ENCODE peak calls at places on chromosomes 11 and 22, in five cellular contexts. I, Q, O, Z and L are unnamed samples.

GRCh38 chr11:79228417-79228755 is 212.4 kb downstream of the TENM4 start:
- DNase-seq in I (no peak), Q (no peak), O (no peak), Z (no peak), L (no peak)

GRCh38 chr11:2593393-2593950 is 106.3 kb downstream of the KCNQ1OT1 start:
- DNase-seq in I (no peak), Q (no peak), O (peak), Z (no peak), L (no peak)

GRCh38 chr11:107203656-107204055 is 185.4 kb upstream of the GUCY1A2 start:
- DNase-seq in I (no peak), Q (no peak), O (no peak), Z (no peak), L (no peak)

GRCh38 chr11:133903056-133903455 is 53.7 kb downstream of the IGSF9B start:
- DNase-seq in I (no peak), Q (no peak), O (no peak), Z (no peak), L (peak)

GRCh38 chr22:49330421-49331222 is 497.1 kb downstream of the BRD1 start:
- DNase-seq in I (no peak), Q (no peak), O (peak), Z (no peak), L (no peak)

GRCh38 chr11:37916331-37916730 is 1318.3 kb upstream of the RAG2 start:
- DNase-seq in I (no peak), Q (no peak), O (no peak), Z (no peak), L (no peak)

GRCh38 chr11:31133064-31133463 is 236.5 kb downstream of the DCDC1 start:
- DNase-seq in I (no peak), Q (no peak), O (no peak), Z (no peak), L (no peak)

GRCh38 chr11:77118971-77119370 is 9.1 kb upstream of the MYO7A start:
- DNase-seq in I (no peak), Q (no peak), O (no peak), Z (no peak), L (no peak)

GRCh38 chr11:47270331-47271271 is 668 bp downstream of the MADD start:
- DNase-seq in I (no peak), Q (no peak), O (no peak), Z (peak), L (no peak)

GRCh38 chr11:109695696-109696095 is 273.7 kb downstream of the C11orf87 start:
- DNase-seq in I (no peak), Q (no peak), O (no peak), Z (peak), L (no peak)

GRCh38 chr22:46134111-46134705 is 16.1 kb upstream of the PPARA start:
- DNase-seq in I (no peak), Q (no peak), O (no peak), Z (no peak), L (no peak)

GRCh38 chr11:110972640-110973039 is 260.4 kb upstream of the ARHGAP20 start:
- DNase-seq in I (no peak), Q (no peak), O (no peak), Z (peak), L (no peak)

GRCh38 chr11:83011333-83012167 is 60.1 kb downstream of the RAB30 start:
- DNase-seq in I (no peak), Q (no peak), O (no peak), Z (no peak), L (no peak)

GRCh38 chr11:85123752-85124231 is 503.4 kb downstream of the DLG2 start:
- DNase-seq in I (no peak), Q (no peak), O (no peak), Z (no peak), L (no peak)

GRCh38 chr11:68839054-68839865 is 2.5 kb downstream of the CPT1A start:
- DNase-seq in I (peak), Q (peak), O (peak), Z (peak), L (peak)

GRCh38 chr11:115129771-115130306 is 374.4 kb downstream of the CADM1 start:
- DNase-seq in I (no peak), Q (no peak), O (no peak), Z (no peak), L (no peak)

GRCh38 chr11:62140302-62141110 is 16.7 kb downstream of the INCENP start:
- DNase-seq in I (no peak), Q (no peak), O (no peak), Z (no peak), L (no peak)

GRCh38 chr11:30196400-30197206 is 34.2 kb upstream of the FSHB start:
- DNase-seq in I (peak), Q (peak), O (no peak), Z (peak), L (peak)

GRCh38 chr11:64990222-64990918 is 6.4 kb downstream of the BATF2 start:
- DNase-seq in I (no peak), Q (no peak), O (no peak), Z (no peak), L (no peak)

GRCh38 chr11:19597194-19597593 is 115.4 kb upstream of the NAV2 start:
- DNase-seq in I (no peak), Q (no peak), O (no peak), Z (peak), L (peak)

GRCh38 chr11:2932850-2933251 is 3.6 kb upstream of the PHLDA2 start:
- DNase-seq in I (no peak), Q (no peak), O (no peak), Z (peak), L (no peak)